ENCODE peak calls at places on chromosomes 2 and 18, in ten cellular contexts. Z is cardiac muscle cell; E is germinal center; Y is stimulated activated CD4-positive, alpha-beta T cell treated with anti-CD3 and anti-CD28 coated beads, Interleukin-15, amount 100 ng/mL, for 1 hour; R is hepatocyte; J is A549; H is GM13977; L is fibroblast of lung; G is natural killer cell treated with Interleukin-12 subunit alpha and Interleukin-12 subunit beta and Interleukin-15 and Interleukin-18, amount 100 ng/mL, for 72 hours; S is small intestine. T is an unnamed sample.

GRCh38 chr2:134982603-134983002 is 64.0 kb downstream of the CCNT2 start:
- DNase-seq in Z (no peak), E (no peak), Y (no peak), R (no peak), J (no peak), H (peak), L (no peak), G (no peak), S (no peak), T (no peak)

GRCh38 chr2:43238176-43238575 is 11.8 kb upstream of the ZFP36L2 start:
- DNase-seq in Z (peak), E (no peak), Y (no peak), R (no peak), J (no peak), H (no peak), L (peak), G (no peak), S (no peak), T (no peak)

GRCh38 chr18:5890261-5890605 is 5.1 kb downstream of the TMEM200C start:
- DNase-seq in Z (no peak), E (no peak), Y (no peak), R (no peak), J (no peak), H (no peak), L (peak), G (no peak), S (no peak), T (no peak)

GRCh38 chr2:230748087-230748486 is 35.4 kb downstream of the CAB39 start:
- DNase-seq in Z (no peak), E (no peak), Y (no peak), R (no peak), J (no peak), H (no peak), L (peak), G (no peak), S (no peak), T (no peak)

GRCh38 chr2:175004980-175005832 is at the start of gene CHN1:
- DNase-seq in Z (peak), E (peak), Y (peak), R (peak), J (peak), H (peak), L (peak), G (peak), S (peak), T (peak)

GRCh38 chr18:48766487-48766886 is 184.3 kb downstream of the SMAD7 start:
- DNase-seq in Z (no peak), E (no peak), Y (no peak), R (no peak), J (no peak), H (no peak), L (no peak), G (no peak), S (no peak), T (no peak)

GRCh38 chr2:9811679-9812511 is 31.4 kb upstream of the TAF1B start:
- DNase-seq in Z (no peak), E (no peak), Y (no peak), R (no peak), J (no peak), H (peak), L (no peak), G (no peak), S (no peak), T (no peak)

GRCh38 chr2:66853585-66853984 is 418.7 kb downstream of the MEIS1 start:
- DNase-seq in Z (no peak), E (no peak), Y (no peak), R (no peak), J (no peak), H (no peak), L (peak), G (no peak), S (no peak), T (no peak)

GRCh38 chr2:202408546-202409140 is 32.5 kb downstream of the BMPR2 start:
- DNase-seq in Z (peak), E (no peak), Y (no peak), R (no peak), J (no peak), H (no peak), L (peak), G (no peak), S (no peak), T (no peak)

GRCh38 chr2:36819090-36819711 is 122.7 kb downstream of the VIT start:
- DNase-seq in Z (peak), E (no peak), Y (no peak), R (no peak), J (peak), H (no peak), L (no peak), G (no peak), S (peak), T (no peak)

T was measured in H4.